ENCODE peak calls at places on chromosomes 6 and 20, in eight cellular contexts. B, S, U, Q, I, M, E and T are unnamed samples.

GRCh38 chr20:12941025-12941424 is 67.7 kb upstream of the SPTLC3 start:
- DNase-seq in U (no peak), Q (no peak), I (no peak), B (no peak), S (no peak), E (no peak), M (no peak), T (no peak)

GRCh38 chr6:157433678-157434081 is 52.7 kb downstream of the ZDHHC14 start:
- DNase-seq in M (no peak), Q (no peak), I (no peak), E (no peak), S (no peak), U (no peak), B (no peak), T (no peak)

GRCh38 chr6:76612818-76613452 is 540.5 kb upstream of the IMPG1 start:
- DNase-seq in M (no peak), S (no peak), E (no peak), Q (no peak), I (no peak), B (no peak), U (no peak), T (no peak)

GRCh38 chr6:36699290-36699689 is 1.7 kb downstream of the RAB44 start:
- DNase-seq in U (no peak), S (no peak), I (no peak), E (no peak), Q (no peak), M (no peak), B (no peak), T (no peak)

GRCh38 chr6:3848925-3849605 is at the start of gene FAM50B:
- DNase-seq in M (peak), Q (peak), I (peak), U (peak), E (peak), B (peak), S (peak), T (no peak)

GRCh38 chr6:42727084-42727601 is 4.7 kb upstream of the PRPH2 start:
- DNase-seq in S (no peak), Q (no peak), I (peak), U (no peak), B (no peak), E (peak), M (peak), T (no peak)

GRCh38 chr6:167956983-167957492 is 40.4 kb upstream of the KIF25 start:
- DNase-seq in E (no peak), U (no peak), I (no peak), M (no peak), B (no peak), S (no peak), Q (no peak), T (no peak)

GRCh38 chr20:16810216-16810615 is 62.1 kb downstream of the OTOR start:
- DNase-seq in Q (no peak), S (no peak), E (no peak), M (no peak), U (no peak), I (no peak), B (no peak), T (no peak)

GRCh38 chr6:144936764-144937163 is 651.6 kb downstream of the UTRN start:
- DNase-seq in S (no peak), E (no peak), Q (no peak), B (no peak), U (no peak), I (no peak), M (no peak), T (no peak)